ENCODE peak calls at places on chromosomes 1 and 21, in ten cellular contexts. B is fibroblast of pulmonary artery; F is effector memory CD4-positive, alpha-beta T cell; I is pancreas; Q is brain microvascular endothelial cell; K is fibroblast of mammary gland; V is endodermal cell; N is ovary; P is AG04450; O is fibroblast of lung. W is an unnamed sample.

GRCh38 chr21:14763695-14764064 is 217.6 kb upstream of the SAMSN1 start:
- DNase-seq in B (no peak), F (no peak), I (no peak), Q (no peak), K (no peak), V (no peak), N (no peak), P (no peak), O (no peak), W (no peak)

GRCh38 chr1:15417365-15417934 is 7.8 kb downstream of the EFHD2 start:
- DNase-seq in B (peak), F (peak), I (no peak), Q (peak), K (peak), V (no peak), N (no peak), P (no peak), O (peak), W (no peak)

GRCh38 chr1:42815938-42816599 is 853 bp upstream of the ERMAP start:
- DNase-seq in B (peak), F (no peak), I (no peak), Q (peak), K (peak), V (no peak), N (no peak), P (no peak), O (peak), W (peak)

GRCh38 chr21:46307625-46308024 is 16.0 kb downstream of the C21orf58 start:
- DNase-seq in B (no peak), F (no peak), I (no peak), Q (peak), K (peak), V (no peak), N (no peak), P (no peak), O (no peak), W (peak)

GRCh38 chr1:166119678-166120077 is 47.1 kb downstream of the FAM78B start:
- DNase-seq in B (no peak), F (no peak), I (no peak), Q (no peak), K (no peak), V (no peak), N (no peak), P (no peak), O (no peak), W (no peak)

GRCh38 chr21:45540601-45540970 is 1.7 kb downstream of the SLC19A1 start:
- DNase-seq in B (no peak), F (no peak), I (no peak), Q (no peak), K (no peak), V (no peak), N (no peak), P (no peak), O (no peak), W (no peak)

GRCh38 chr1:204065986-204066300 is 7.0 kb upstream of the SOX13 start:
- DNase-seq in B (no peak), F (no peak), I (no peak), Q (no peak), K (no peak), V (no peak), N (no peak), P (no peak), O (no peak), W (no peak)

GRCh38 chr1:160070243-160071163 is 543 bp upstream of the KCNJ10 start:
- DNase-seq in B (peak), F (peak), I (peak), Q (peak), K (peak), V (peak), N (peak), P (no peak), O (peak), W (peak)

GRCh38 chr21:42653492-42654061 is at the start of gene PDE9A:
- DNase-seq in B (no peak), F (no peak), I (peak), Q (no peak), K (no peak), V (peak), N (peak), P (no peak), O (no peak), W (no peak)
- H3K4me3 ChIP-seq in B (no peak), F (peak), I (peak), Q (no peak), K (peak), V (peak), N (peak), P (no peak), O (peak), W (peak)

DNA sequence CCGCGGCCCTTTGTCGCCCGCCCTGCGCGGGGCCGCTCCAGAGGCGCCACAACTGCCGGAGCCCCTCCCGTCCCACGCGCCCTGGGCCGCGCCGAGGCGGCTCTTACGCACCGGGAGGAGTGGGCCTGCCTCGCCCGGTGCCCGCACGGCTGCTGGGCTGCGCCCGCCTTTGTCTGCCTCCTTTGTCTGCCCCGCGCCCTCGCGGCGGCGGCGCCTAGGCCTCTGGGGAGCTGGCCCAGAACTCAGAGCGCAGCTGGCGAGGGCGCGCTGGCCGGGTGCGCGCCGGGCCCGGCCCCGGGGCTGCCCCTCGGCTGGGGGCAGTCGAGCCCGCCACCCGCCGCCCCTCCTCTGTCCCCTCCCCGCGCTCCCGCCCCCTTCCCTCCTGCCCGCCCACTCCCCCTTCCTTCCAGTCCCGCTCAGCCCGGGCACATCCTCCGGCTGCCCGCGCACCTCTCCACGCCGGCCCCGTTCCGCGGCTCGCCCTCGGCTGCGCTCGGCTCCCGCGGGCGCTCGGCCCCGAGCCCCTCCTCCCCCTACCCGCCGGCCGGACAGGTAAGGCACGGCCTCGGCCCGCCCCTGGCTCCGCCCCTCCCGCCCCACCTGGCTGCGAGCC is at the start of gene DRAXIN:
- DNase-seq in B (no peak), F (no peak), I (no peak), Q (no peak), K (no peak), V (peak), N (no peak), P (no peak), O (no peak), W (no peak)
- H3K4me3 ChIP-seq in B (no peak), F (peak), I (peak), Q (no peak), K (no peak), V (peak), N (no peak), P (peak), O (no peak), W (no peak)

GRCh38 chr1:230052018-230052417 is 15.0 kb upstream of the GALNT2 start:
- DNase-seq in B (no peak), F (no peak), I (no peak), Q (no peak), K (no peak), V (no peak), N (no peak), P (no peak), O (no peak), W (no peak)
- H3K4me3 ChIP-seq in B (no peak), F (no peak), I (no peak), Q (no peak), K (no peak), V (no peak), N (no peak), P (no peak), O (no peak), W (no peak)

GRCh38 chr1:175540928-175541645 is 202.3 kb downstream of the TNR start:
- DNase-seq in B (no peak), F (no peak), I (no peak), Q (no peak), K (no peak), V (no peak), N (no peak), P (no peak), O (no peak), W (no peak)
- H3K4me3 ChIP-seq in B (no peak), F (no peak), I (no peak), Q (no peak), K (no peak), V (no peak), N (no peak), P (no peak), O (no peak), W (no peak)

GRCh38 chr1:58755468-58755872 is 28.4 kb downstream of the JUN start:
- DNase-seq in B (peak), F (peak), I (no peak), Q (peak), K (peak), V (no peak), N (peak), P (peak), O (peak), W (peak)
- H3K4me3 ChIP-seq in B (no peak), F (peak), I (no peak), Q (no peak), K (no peak), V (no peak), N (no peak), P (peak), O (no peak), W (no peak)

GRCh38 chr1:59298710-59299346 is 1.9 kb downstream of the FGGY start:
- DNase-seq in B (no peak), F (no peak), I (no peak), Q (no peak), K (peak), V (no peak), N (no peak), P (no peak), O (no peak), W (no peak)

GRCh38 chr1:59296358-59297256 is at the start of gene FGGY:
- DNase-seq in B (peak), F (peak), I (peak), Q (peak), K (peak), V (peak), N (peak), P (peak), O (peak), W (peak)

GRCh38 chr1:59294423-59294822 is 2.5 kb upstream of the FGGY start:
- DNase-seq in B (no peak), F (no peak), I (no peak), Q (no peak), K (no peak), V (no peak), N (no peak), P (no peak), O (no peak), W (no peak)

GRCh38 chr1:59295603-59296002 is 1.3 kb upstream of the FGGY start:
- DNase-seq in B (no peak), F (no peak), I (no peak), Q (no peak), K (no peak), V (no peak), N (no peak), P (no peak), O (no peak), W (no peak)

GRCh38 chr1:59298178-59298583 is 1.3 kb downstream of the FGGY start:
- DNase-seq in B (no peak), F (no peak), I (no peak), Q (no peak), K (peak), V (no peak), N (peak), P (no peak), O (peak), W (no peak)
- H3K4me3 ChIP-seq in B (no peak), F (no peak), I (no peak), Q (no peak), K (no peak), V (peak), N (no peak), P (no peak), O (no peak), W (no peak)

GRCh38 chr1:73813726-73814125 is 384.2 kb downstream of the LRRIQ3 start:
- DNase-seq in B (no peak), F (no peak), I (no peak), Q (no peak), K (no peak), V (no peak), N (no peak), P (no peak), O (no peak), W (no peak)
- H3K4me3 ChIP-seq in B (no peak), F (no peak), I (no peak), Q (no peak), K (no peak), V (no peak), N (no peak), P (no peak), O (no peak), W (no peak)

DNA sequence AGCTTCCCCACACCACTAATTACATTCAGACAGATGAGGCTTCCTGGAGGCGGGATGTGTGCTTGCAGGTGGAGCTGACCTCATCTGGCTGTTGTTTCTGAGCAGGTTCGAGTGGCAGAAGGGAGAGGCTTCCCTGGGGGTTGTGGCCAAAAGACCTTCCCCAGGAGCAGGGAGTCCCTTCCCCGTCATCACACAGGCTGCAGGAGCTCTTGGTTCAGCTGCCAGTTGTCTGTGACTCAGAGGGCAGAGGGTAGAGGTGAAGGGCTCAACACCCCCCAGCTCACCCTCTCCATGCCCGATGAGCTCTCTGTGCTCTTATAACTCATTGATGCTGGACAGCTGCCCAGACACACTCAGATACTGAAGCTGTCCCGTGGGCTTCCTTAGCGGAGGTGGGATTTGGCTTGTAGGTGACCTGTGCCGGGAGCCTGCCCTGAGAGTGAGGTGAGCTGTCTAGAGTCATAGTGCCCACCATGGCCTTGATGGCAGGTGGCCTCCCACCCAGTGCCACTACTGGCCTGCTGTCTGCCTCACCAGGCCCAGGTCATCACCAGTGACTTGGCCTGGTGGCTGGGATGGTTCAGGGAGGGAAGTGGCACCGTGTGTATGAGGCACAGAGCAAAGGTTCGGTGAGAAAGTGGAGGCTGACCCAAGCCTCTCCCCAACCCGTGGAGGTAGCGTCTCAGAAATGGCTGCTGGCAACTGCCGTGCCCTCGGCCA is 155.0 kb upstream of the C1orf174 start:
- DNase-seq in B (no peak), F (no peak), I (no peak), Q (no peak), K (no peak), V (no peak), N (no peak), P (no peak), O (no peak), W (no peak)
- H3K4me3 ChIP-seq in B (no peak), F (no peak), I (no peak), Q (no peak), K (no peak), V (no peak), N (no peak), P (no peak), O (no peak), W (no peak)

W was measured in cardiac fibroblast.